ENCODE peak calls at places on chromosomes 2 and 18, in six cellular contexts. D is kidney epithelial cell, K is fibroblast of mammary gland, Y is Daoy, S is iPS-NIHi11, X is kidney glomerular epithelial cell. V is an unnamed sample.

GRCh38 chr2:213279961-213280360 is 4.3 kb upstream of the SPAG16 start:
- DNase-seq in D (no peak), K (peak), Y (no peak), S (no peak), X (no peak), V (no peak)

GRCh38 chr2:240410808-240411207 is 24.7 kb upstream of the GPC1 start:
- DNase-seq in D (no peak), K (no peak), Y (no peak), S (no peak), X (no peak), V (no peak)

GRCh38 chr2:148756292-148756975 is 111.9 kb downstream of the EPC2 start:
- DNase-seq in D (no peak), K (peak), Y (peak), S (no peak), X (no peak), V (no peak)

GRCh38 chr2:174492963-174493431 is 6.2 kb upstream of the GPR155 start:
- DNase-seq in D (no peak), K (no peak), Y (no peak), S (no peak), X (no peak), V (no peak)

GRCh38 chr2:217936952-217937351 is 65.8 kb downstream of the TNS1 start:
- DNase-seq in D (no peak), K (no peak), Y (no peak), S (no peak), X (no peak), V (no peak)

GRCh38 chr2:197889041-197889440 is 84.6 kb downstream of the PLCL1 start:
- DNase-seq in D (peak), K (peak), Y (peak), S (peak), X (no peak), V (no peak)

GRCh38 chr2:42954227-42954962 is 162.0 kb upstream of the HAAO start:
- DNase-seq in D (no peak), K (peak), Y (no peak), S (no peak), X (peak), V (peak)

GRCh38 chr2:84882775-84883550 is 2.1 kb upstream of the TRABD2A start:
- DNase-seq in D (no peak), K (peak), Y (no peak), S (no peak), X (no peak), V (no peak)

GRCh38 chr18:49650426-49650891 is 88.6 kb downstream of the LIPG start:
- DNase-seq in D (no peak), K (peak), Y (peak), S (no peak), X (no peak), V (no peak)

GRCh38 chr2:11681722-11682589 is 12.0 kb upstream of the NTSR2 start:
- DNase-seq in D (no peak), K (no peak), Y (peak), S (peak), X (no peak), V (peak)

GRCh38 chr18:78140294-78140693 is 839.3 kb upstream of the SALL3 start:
- DNase-seq in D (no peak), K (no peak), Y (no peak), S (no peak), X (no peak), V (no peak)

GRCh38 chr2:216635171-216635570 is 2.0 kb downstream of the IGFBP2 start:
- DNase-seq in D (no peak), K (no peak), Y (no peak), S (no peak), X (no peak), V (no peak)

GRCh38 chr2:144553379-144553778 is 33.5 kb upstream of the ZEB2 start:
- DNase-seq in D (peak), K (peak), Y (peak), S (no peak), X (peak), V (no peak)

GRCh38 chr18:23105581-23106219 is 29.6 kb upstream of the CABLES1 start:
- DNase-seq in D (no peak), K (no peak), Y (peak), S (no peak), X (no peak), V (no peak)

GRCh38 chr2:191970867-191971266 is 124.0 kb upstream of the CAVIN2 start:
- DNase-seq in D (no peak), K (no peak), Y (no peak), S (no peak), X (no peak), V (no peak)

GRCh38 chr2:158688722-158689121 is 106.4 kb upstream of the DAPL1 start:
- DNase-seq in D (peak), K (peak), Y (peak), S (peak), X (peak), V (peak)

GRCh38 chr2:134717706-134718094 is 1.1 kb downstream of the TMEM163 start:
- DNase-seq in D (no peak), K (no peak), Y (no peak), S (peak), X (no peak), V (peak)

GRCh38 chr2:10231551-10232085 is 71.1 kb upstream of the HPCAL1 start:
- DNase-seq in D (no peak), K (no peak), Y (no peak), S (no peak), X (no peak), V (no peak)

GRCh38 chr2:138446043-138446442 is 55.5 kb upstream of the SPOPL start:
- DNase-seq in D (no peak), K (no peak), Y (no peak), S (no peak), X (no peak), V (no peak)